ENCODE peak calls at places on chromosomes 6 and 20, in ten cellular contexts. S is SW 1271; F is NCI-H524; H is Right ventricle myocardium superior; A is A673; U is Daoy; V is EH; M is stimulated activated CD4-positive, alpha-beta T cell treated with anti-CD3 and anti-CD28 coated beads, Interleukin-1b, Interleukin-23, amount 100 ng/mL, for 1 hour; P is HS-5; T is PC-3. Y is an unnamed sample.

GRCh38 chr20:50359607-50360217 is 150.5 kb upstream of the PTPN1 start:
- DNase-seq in S (no peak), F (no peak), H (no peak), A (no peak), U (no peak), V (no peak), M (no peak), P (no peak), T (no peak), Y (no peak)

GRCh38 chr20:59939052-59939878 is 840 bp downstream of the PPP1R3D start:
- DNase-seq in S (no peak), F (no peak), H (peak), A (no peak), U (peak), V (no peak), M (no peak), P (no peak), T (peak), Y (no peak)

GRCh38 chr6:106451419-106451818 is 90.9 kb downstream of the CRYBG1 start:
- DNase-seq in S (no peak), F (no peak), H (no peak), A (no peak), U (no peak), V (peak), M (no peak), P (no peak), T (no peak), Y (no peak)

GRCh38 chr20:12358006-12358654 is 440.4 kb downstream of the BTBD3 start:
- DNase-seq in S (no peak), F (peak), H (no peak), A (peak), U (peak), V (no peak), M (no peak), P (no peak), T (peak), Y (no peak)

GRCh38 chr6:35842381-35842780 is 37.2 kb downstream of the LHFPL5 start:
- DNase-seq in S (no peak), F (no peak), H (no peak), A (no peak), U (no peak), V (no peak), M (no peak), P (no peak), T (no peak), Y (no peak)

GRCh38 chr6:5034328-5034727 is 30.5 kb upstream of the RPP40 start:
- DNase-seq in S (no peak), F (no peak), H (peak), A (no peak), U (no peak), V (no peak), M (no peak), P (no peak), T (no peak), Y (no peak)

GRCh38 chr20:43914286-43914685 is 366 bp upstream of the TOX2 start:
- DNase-seq in S (peak), F (peak), H (no peak), A (peak), U (no peak), V (peak), M (no peak), P (no peak), T (no peak), Y (no peak)

GRCh38 chr6:16969699-16970695 is 131.9 kb upstream of the STMND1 start:
- DNase-seq in S (no peak), F (no peak), H (no peak), A (peak), U (no peak), V (peak), M (no peak), P (no peak), T (no peak), Y (no peak)

GRCh38 chr6:133546098-133546497 is 304.9 kb downstream of the EYA4 start:
- DNase-seq in S (no peak), F (peak), H (no peak), A (no peak), U (no peak), V (peak), M (no peak), P (no peak), T (no peak), Y (no peak)

GRCh38 chr20:62285722-62286121 is 17.1 kb upstream of the ADRM1 start:
- DNase-seq in S (no peak), F (no peak), H (peak), A (no peak), U (no peak), V (no peak), M (no peak), P (no peak), T (no peak), Y (no peak)

GRCh38 chr20:23129256-23129655 is 43.1 kb upstream of the CD93 start:
- DNase-seq in S (no peak), F (no peak), H (no peak), A (no peak), U (no peak), V (no peak), M (no peak), P (no peak), T (no peak), Y (no peak)

GRCh38 chr20:51037499-51038110 is 14.7 kb upstream of the KCNG1 start:
- DNase-seq in S (no peak), F (peak), H (no peak), A (no peak), U (no peak), V (no peak), M (no peak), P (no peak), T (no peak), Y (no peak)

GRCh38 chr6:37536462-37537225 is 37.0 kb upstream of the CCDC167 start:
- DNase-seq in S (no peak), F (peak), H (no peak), A (no peak), U (no peak), V (no peak), M (no peak), P (no peak), T (no peak), Y (no peak)

GRCh38 chr20:21371193-21371592 is 26.1 kb downstream of the NKX2-4 start:
- DNase-seq in S (no peak), F (no peak), H (no peak), A (no peak), U (no peak), V (no peak), M (no peak), P (no peak), T (no peak), Y (no peak)

GRCh38 chr6:157430834-157431233 is 49.8 kb downstream of the ZDHHC14 start:
- DNase-seq in S (no peak), F (peak), H (no peak), A (no peak), U (no peak), V (no peak), M (no peak), P (no peak), T (no peak), Y (no peak)

GRCh38 chr6:35562060-35562459 is 49.4 kb upstream of the TULP1 start:
- DNase-seq in S (no peak), F (peak), H (no peak), A (peak), U (peak), V (peak), M (no peak), P (no peak), T (peak), Y (no peak)

GRCh38 chr6:135642912-135643311 is 145.4 kb upstream of the AHI1 start:
- DNase-seq in S (no peak), F (no peak), H (no peak), A (no peak), U (no peak), V (no peak), M (no peak), P (no peak), T (no peak), Y (no peak)

GRCh38 chr20:40688129-40689099 is 622 bp downstream of the MAFB start:
- DNase-seq in S (no peak), F (no peak), H (peak), A (peak), U (peak), V (no peak), M (no peak), P (no peak), T (no peak), Y (no peak)

GRCh38 chr6:156780117-156780641 is 3.0 kb downstream of the ARID1B start:
- DNase-seq in S (peak), F (peak), H (no peak), A (peak), U (peak), V (peak), M (no peak), P (peak), T (peak), Y (peak)

GRCh38 chr20:11799131-11799800 is 118.4 kb upstream of the BTBD3 start:
- DNase-seq in S (no peak), F (no peak), H (no peak), A (no peak), U (no peak), V (no peak), M (no peak), P (no peak), T (peak), Y (no peak)

GRCh38 chr20:12896180-12896579 is 112.6 kb upstream of the SPTLC3 start:
- DNase-seq in S (no peak), F (no peak), H (no peak), A (no peak), U (no peak), V (no peak), M (no peak), P (no peak), T (no peak), Y (no peak)

GRCh38 chr6:41560440-41561192 is 14.4 kb downstream of the FOXP4 start:
- DNase-seq in S (no peak), F (no peak), H (peak), A (peak), U (no peak), V (no peak), M (peak), P (no peak), T (no peak), Y (no peak)

GRCh38 chr6:7314414-7314813 is 1.4 kb upstream of the SSR1 start:
- DNase-seq in S (no peak), F (no peak), H (no peak), A (no peak), U (no peak), V (no peak), M (no peak), P (no peak), T (no peak), Y (no peak)